ENCODE peak calls at places on chromosomes 6 and 20, in four cellular contexts. H is Panc1, Z is left ventricle myocardium inferior, S is adrenal gland. N is an unnamed sample.

GRCh38 chr20:5557123-5557522 is 193.1 kb upstream of the SHLD1 start:
- DNase-seq in Z (peak; percentile 29), H (peak; percentile 8), S (no peak), N (no peak)

GRCh38 chr6:29989211-29989610 is 46.9 kb downstream of the HLA-A start:
- DNase-seq in S (no peak), Z (no peak), H (no peak), N (no peak)

GRCh38 chr6:3958255-3958654 is 109.1 kb downstream of the FAM50B start:
- DNase-seq in S (no peak), H (no peak), Z (no peak), N (no peak)

GRCh38 chr20:19300395-19300794 is 88.0 kb downstream of the SLC24A3 start:
- DNase-seq in S (no peak), Z (no peak), H (no peak), N (no peak)

GRCh38 chr6:106525885-106526280 is 103.4 kb downstream of the RTN4IP1 start:
- DNase-seq in H (no peak), Z (no peak), S (no peak), N (no peak)

GRCh38 chr20:45372646-45373352 is 5.3 kb downstream of the TP53TG5 start:
- DNase-seq in S (no peak), Z (no peak), H (no peak), N (no peak)

GRCh38 chr20:40192083-40192482 is 497.0 kb downstream of the MAFB start:
- DNase-seq in S (no peak), H (no peak), Z (no peak), N (no peak)

GRCh38 chr6:87753131-87753685 is 51.2 kb upstream of the AKIRIN2 start:
- DNase-seq in S (no peak), H (no peak), Z (no peak), N (no peak)

GRCh38 chr6:46734867-46735719 is at the start of gene PLA2G7:
- DNase-seq in H (no peak), Z (peak; percentile 17), S (peak; percentile 16), N (no peak)

GRCh38 chr20:46977204-46977603 is 82.6 kb downstream of the EYA2 start:
- DNase-seq in S (no peak), Z (no peak), H (no peak), N (no peak)

GRCh38 chr6:30787954-30788353 is 43.6 kb upstream of the IER3 start:
- DNase-seq in H (no peak), S (no peak), Z (no peak), N (no peak)

GRCh38 chr20:51193066-51193772 is 170.3 kb upstream of the KCNG1 start:
- DNase-seq in S (no peak), Z (no peak), H (no peak), N (no peak)

GRCh38 chr20:32072168-32072721 is 20.2 kb downstream of the HCK start:
- DNase-seq in Z (no peak), S (no peak), H (no peak), N (no peak)

GRCh38 chr20:34078540-34078939 is 33.5 kb downstream of the EIF2S2 start:
- DNase-seq in H (no peak), S (no peak), Z (no peak), N (no peak)

GRCh38 chr6:27545271-27546046 is 72.6 kb upstream of the ZNF184 start:
- DNase-seq in H (peak; percentile 97), S (no peak), Z (no peak), N (peak; percentile 84)
- H3K4me3 ChIP-seq in H (peak overlapping the region; percentile 92), S (no peak overlapping the region), Z (peak overlapping the region; percentile 38), N (peak overlapping the region; percentile 12)

GRCh38 chr6:153816306-153816845 is 222.7 kb upstream of the OPRM1 start:
- DNase-seq in Z (no peak), H (no peak), S (no peak), N (no peak)

DNA sequence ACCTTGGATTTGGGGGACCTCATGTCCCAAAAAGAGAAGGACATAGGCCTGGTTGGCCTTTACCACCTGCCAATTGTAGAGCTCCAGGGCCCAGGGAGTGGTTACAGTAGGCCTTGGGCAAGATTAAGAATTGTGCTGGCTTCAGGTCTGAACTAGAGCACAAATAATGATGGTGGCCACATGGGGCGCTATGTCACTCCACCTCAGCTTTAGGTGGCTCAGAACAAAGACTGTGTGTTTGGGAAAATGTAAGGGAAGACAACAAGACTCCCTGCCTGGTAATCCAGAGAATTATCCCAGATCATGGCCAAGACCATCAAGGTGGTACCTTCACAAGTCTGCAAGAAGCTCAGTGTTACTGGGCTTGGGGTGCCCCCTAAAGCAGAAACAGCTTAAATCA is 224.9 kb upstream of the OPRM1 start:
- DNase-seq in H (no peak), S (no peak), Z (no peak), N (no peak)
- TF ChIP-seq CTCF in H (no peak), S (no peak), Z (no peak), N (peak; percentile 31)

GRCh38 chr6:69386431-69386830 is 410.4 kb downstream of the LMBRD1 start:
- DNase-seq in S (no peak), H (no peak), Z (no peak), N (no peak)
- H3K4me3 ChIP-seq in S (no peak overlapping the region), H (no peak overlapping the region), Z (no peak overlapping the region), N (no peak overlapping the region)

GRCh38 chr6:128631031-128631430 is 110.6 kb upstream of the PTPRK start:
- DNase-seq in H (no peak), S (no peak), Z (no peak), N (no peak)
- TF ChIP-seq CTCF in H (no peak), S (no peak), Z (no peak), N (no peak)

DNA sequence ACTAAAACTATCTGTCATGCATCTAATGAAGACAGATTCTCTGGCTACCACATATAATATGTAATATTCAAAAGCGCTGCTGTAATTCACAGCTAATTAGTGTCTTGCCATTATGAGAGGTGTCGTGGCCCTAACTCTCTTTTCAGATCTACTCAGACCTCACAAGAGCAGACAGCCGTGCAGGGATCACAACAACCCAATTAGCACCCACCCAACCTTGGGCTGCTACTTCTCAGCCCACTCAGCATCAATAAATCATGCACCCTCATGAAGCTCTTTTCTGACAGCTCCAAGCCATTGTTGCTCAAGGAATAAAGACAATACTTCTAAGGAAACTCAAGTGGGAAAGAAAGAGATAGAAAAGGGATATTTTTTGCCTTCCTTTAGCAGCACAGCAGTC is 61.4 kb downstream of the FRK start:
- DNase-seq in S (no peak), Z (no peak), H (no peak), N (no peak)
- H3K4me3 ChIP-seq in S (no peak overlapping the region), Z (no peak overlapping the region), H (no peak overlapping the region), N (no peak overlapping the region)

GRCh38 chr6:71886184-71887005 is at the start of gene RIMS1:
- DNase-seq in S (no peak), H (no peak), Z (no peak), N (peak; percentile 66)
- TF ChIP-seq CTCF in S (no peak), H (no peak), Z (peak; percentile 25), N (peak; percentile 30)

N was measured in GM06990.